ENCODE peak calls at places on chromosome 10, in six cellular contexts. One of them, this sample, is unnamed.

GRCh38 chr10:13049774-13050420 is 48.4 kb upstream of the CCDC3 start:
- DNase-seq in AG04450: no peak
- DNase-seq in upper lobe of right lung: no peak
- DNase-seq in endodermal cell: peak
- DNase-seq in IMR-90: no peak
- DNase-seq in fibroblast of lung: no peak
- DNase-seq in this sample: no peak

GRCh38 chr10:52314822-52315552 is 906 bp downstream of the DKK1 start:
- DNase-seq in IMR-90: peak
- DNase-seq in AG04450: no peak
- DNase-seq in fibroblast of lung: peak
- DNase-seq in endodermal cell: no peak
- DNase-seq in upper lobe of right lung: peak
- DNase-seq in this sample: peak

GRCh38 chr10:15245530-15245929 is 77.0 kb upstream of the NMT2 start:
- DNase-seq in fibroblast of lung: no peak
- DNase-seq in endodermal cell: peak
- DNase-seq in upper lobe of right lung: no peak
- DNase-seq in AG04450: no peak
- DNase-seq in IMR-90: no peak
- DNase-seq in this sample: no peak

GRCh38 chr10:28169525-28169924 is 133.3 kb downstream of the MPP7 start:
- DNase-seq in AG04450: no peak
- DNase-seq in upper lobe of right lung: no peak
- DNase-seq in endodermal cell: no peak
- DNase-seq in IMR-90: no peak
- DNase-seq in fibroblast of lung: no peak
- DNase-seq in this sample: no peak

GRCh38 chr10:48473704-48474103 is 131.2 kb downstream of the ARHGAP22 start:
- DNase-seq in AG04450: no peak
- DNase-seq in endodermal cell: peak
- DNase-seq in upper lobe of right lung: no peak
- DNase-seq in fibroblast of lung: no peak
- DNase-seq in IMR-90: no peak
- DNase-seq in this sample: no peak

GRCh38 chr10:131211556-131211955 is 100.0 kb downstream of the TCERG1L start:
- DNase-seq in AG04450: no peak
- DNase-seq in upper lobe of right lung: peak
- DNase-seq in fibroblast of lung: no peak
- DNase-seq in IMR-90: no peak
- DNase-seq in endodermal cell: no peak
- DNase-seq in this sample: no peak

GRCh38 chr10:113524539-113525490 is 28.0 kb upstream of the HABP2 start:
- DNase-seq in IMR-90: no peak
- DNase-seq in upper lobe of right lung: no peak
- DNase-seq in AG04450: no peak
- DNase-seq in fibroblast of lung: no peak
- DNase-seq in endodermal cell: peak
- DNase-seq in this sample: no peak

GRCh38 chr10:59655309-59655708 is 54.3 kb downstream of the SLC16A9 start:
- DNase-seq in AG04450: no peak
- DNase-seq in upper lobe of right lung: no peak
- DNase-seq in IMR-90: no peak
- DNase-seq in fibroblast of lung: no peak
- DNase-seq in endodermal cell: no peak
- DNase-seq in this sample: no peak

GRCh38 chr10:24344279-24344678 is 135.3 kb downstream of the KIAA1217 start:
- DNase-seq in endodermal cell: no peak
- DNase-seq in fibroblast of lung: peak
- DNase-seq in IMR-90: peak
- DNase-seq in AG04450: peak
- DNase-seq in upper lobe of right lung: no peak
- DNase-seq in this sample: no peak

GRCh38 chr10:101292194-101293006 is 61.6 kb upstream of the BTRC start:
- DNase-seq in fibroblast of lung: no peak
- DNase-seq in AG04450: no peak
- DNase-seq in endodermal cell: peak
- DNase-seq in IMR-90: no peak
- DNase-seq in upper lobe of right lung: no peak
- DNase-seq in this sample: no peak

GRCh38 chr10:23095966-23096813 is 811 bp downstream of the MSRB2 start:
- DNase-seq in endodermal cell: peak
- DNase-seq in AG04450: no peak
- DNase-seq in IMR-90: peak
- DNase-seq in upper lobe of right lung: peak
- DNase-seq in fibroblast of lung: peak
- DNase-seq in this sample: peak

GRCh38 chr10:110840225-110840922 is 31.4 kb upstream of the PDCD4 start:
- DNase-seq in endodermal cell: no peak
- DNase-seq in IMR-90: no peak
- DNase-seq in AG04450: no peak
- DNase-seq in upper lobe of right lung: peak
- DNase-seq in fibroblast of lung: no peak
- DNase-seq in this sample: peak

GRCh38 chr10:70347321-70347720 is 35.1 kb downstream of the LRRC20 start:
- DNase-seq in endodermal cell: no peak
- DNase-seq in IMR-90: no peak
- DNase-seq in AG04450: no peak
- DNase-seq in upper lobe of right lung: no peak
- DNase-seq in fibroblast of lung: no peak
- DNase-seq in this sample: no peak

GRCh38 chr10:61899997-61900828 is 1.3 kb upstream of the ARID5B start:
- DNase-seq in endodermal cell: peak
- DNase-seq in upper lobe of right lung: peak
- DNase-seq in AG04450: no peak
- DNase-seq in IMR-90: peak
- DNase-seq in fibroblast of lung: peak
- DNase-seq in this sample: peak

GRCh38 chr10:48343871-48344598 is 37.6 kb downstream of the MAPK8 start:
- DNase-seq in upper lobe of right lung: no peak
- DNase-seq in endodermal cell: no peak
- DNase-seq in IMR-90: no peak
- DNase-seq in AG04450: no peak
- DNase-seq in fibroblast of lung: no peak
- DNase-seq in this sample: no peak

GRCh38 chr10:120990831-120991230 is 139.7 kb downstream of the WDR11 start:
- DNase-seq in IMR-90: no peak
- DNase-seq in fibroblast of lung: no peak
- DNase-seq in upper lobe of right lung: no peak
- DNase-seq in endodermal cell: no peak
- DNase-seq in AG04450: no peak
- DNase-seq in this sample: no peak

GRCh38 chr10:49781247-49781646 is 19.1 kb upstream of the OGDHL start:
- DNase-seq in IMR-90: peak
- DNase-seq in upper lobe of right lung: no peak
- DNase-seq in fibroblast of lung: peak
- DNase-seq in AG04450: no peak
- DNase-seq in endodermal cell: no peak
- DNase-seq in this sample: no peak

GRCh38 chr10:61779950-61780659 is 117.4 kb downstream of the CABCOCO1 start:
- DNase-seq in IMR-90: peak
- DNase-seq in fibroblast of lung: peak
- DNase-seq in AG04450: no peak
- DNase-seq in upper lobe of right lung: no peak
- DNase-seq in endodermal cell: no peak
- DNase-seq in this sample: peak

GRCh38 chr10:30437039-30437781 is 3.2 kb downstream of the MAP3K8 start:
- DNase-seq in upper lobe of right lung: no peak
- DNase-seq in fibroblast of lung: peak
- DNase-seq in IMR-90: peak
- DNase-seq in AG04450: no peak
- DNase-seq in endodermal cell: no peak
- DNase-seq in this sample: no peak

GRCh38 chr10:110774069-110775021 is 97.4 kb upstream of the PDCD4 start:
- DNase-seq in endodermal cell: no peak
- DNase-seq in IMR-90: peak
- DNase-seq in AG04450: no peak
- DNase-seq in upper lobe of right lung: no peak
- DNase-seq in fibroblast of lung: peak
- DNase-seq in this sample: no peak

GRCh38 chr10:113051456-113051855 is 101.4 kb downstream of the TCF7L2 start:
- DNase-seq in IMR-90: peak
- DNase-seq in endodermal cell: no peak
- DNase-seq in fibroblast of lung: no peak
- DNase-seq in upper lobe of right lung: no peak
- DNase-seq in AG04450: no peak
- DNase-seq in this sample: no peak

GRCh38 chr10:105358911-105359310 is 717.8 kb downstream of the SORCS3 start:
- DNase-seq in AG04450: no peak
- DNase-seq in endodermal cell: no peak
- DNase-seq in fibroblast of lung: no peak
- DNase-seq in IMR-90: no peak
- DNase-seq in upper lobe of right lung: no peak
- DNase-seq in this sample: no peak

GRCh38 chr10:22712959-22713852 is 1.2 kb downstream of the PIP4K2A start:
- DNase-seq in endodermal cell: peak
- DNase-seq in fibroblast of lung: peak
- DNase-seq in AG04450: no peak
- DNase-seq in upper lobe of right lung: peak
- DNase-seq in IMR-90: peak
- DNase-seq in this sample: peak

GRCh38 chr10:101096378-101096777 is 34.6 kb downstream of the KAZALD1 start:
- DNase-seq in fibroblast of lung: no peak
- DNase-seq in upper lobe of right lung: no peak
- DNase-seq in IMR-90: no peak
- DNase-seq in endodermal cell: peak
- DNase-seq in AG04450: no peak
- DNase-seq in this sample: no peak

GRCh38 chr10:92062273-92062672 is 138.7 kb downstream of the BTAF1 start:
- DNase-seq in fibroblast of lung: no peak
- DNase-seq in AG04450: no peak
- DNase-seq in IMR-90: no peak
- DNase-seq in endodermal cell: no peak
- DNase-seq in upper lobe of right lung: no peak
- DNase-seq in this sample: no peak

GRCh38 chr10:3451516-3452185 is 279.1 kb upstream of the PITRM1 start:
- DNase-seq in upper lobe of right lung: no peak
- DNase-seq in endodermal cell: peak
- DNase-seq in IMR-90: no peak
- DNase-seq in AG04450: no peak
- DNase-seq in fibroblast of lung: no peak
- DNase-seq in this sample: no peak

GRCh38 chr10:3452683-3453388 is 280.3 kb upstream of the PITRM1 start:
- DNase-seq in endodermal cell: no peak
- DNase-seq in upper lobe of right lung: no peak
- DNase-seq in AG04450: peak
- DNase-seq in IMR-90: peak
- DNase-seq in fibroblast of lung: peak
- DNase-seq in this sample: no peak

GRCh38 chr10:3455385-3456334 is 283.1 kb upstream of the PITRM1 start:
- DNase-seq in endodermal cell: peak
- DNase-seq in fibroblast of lung: no peak
- DNase-seq in upper lobe of right lung: no peak
- DNase-seq in AG04450: no peak
- DNase-seq in IMR-90: peak
- DNase-seq in this sample: no peak

GRCh38 chr10:3452234-3452633 is 279.7 kb upstream of the PITRM1 start:
- DNase-seq in endodermal cell: peak
- DNase-seq in IMR-90: peak
- DNase-seq in AG04450: peak
- DNase-seq in upper lobe of right lung: no peak
- DNase-seq in fibroblast of lung: peak
- DNase-seq in this sample: no peak
- H3K27ac ChIP-seq in endodermal cell: no peak
- H3K27ac ChIP-seq in IMR-90: peak
- H3K27ac ChIP-seq in AG04450: peak
- H3K27ac ChIP-seq in upper lobe of right lung: peak
- H3K27ac ChIP-seq in fibroblast of lung: peak
- H3K27ac ChIP-seq in this sample: peak

DNA sequence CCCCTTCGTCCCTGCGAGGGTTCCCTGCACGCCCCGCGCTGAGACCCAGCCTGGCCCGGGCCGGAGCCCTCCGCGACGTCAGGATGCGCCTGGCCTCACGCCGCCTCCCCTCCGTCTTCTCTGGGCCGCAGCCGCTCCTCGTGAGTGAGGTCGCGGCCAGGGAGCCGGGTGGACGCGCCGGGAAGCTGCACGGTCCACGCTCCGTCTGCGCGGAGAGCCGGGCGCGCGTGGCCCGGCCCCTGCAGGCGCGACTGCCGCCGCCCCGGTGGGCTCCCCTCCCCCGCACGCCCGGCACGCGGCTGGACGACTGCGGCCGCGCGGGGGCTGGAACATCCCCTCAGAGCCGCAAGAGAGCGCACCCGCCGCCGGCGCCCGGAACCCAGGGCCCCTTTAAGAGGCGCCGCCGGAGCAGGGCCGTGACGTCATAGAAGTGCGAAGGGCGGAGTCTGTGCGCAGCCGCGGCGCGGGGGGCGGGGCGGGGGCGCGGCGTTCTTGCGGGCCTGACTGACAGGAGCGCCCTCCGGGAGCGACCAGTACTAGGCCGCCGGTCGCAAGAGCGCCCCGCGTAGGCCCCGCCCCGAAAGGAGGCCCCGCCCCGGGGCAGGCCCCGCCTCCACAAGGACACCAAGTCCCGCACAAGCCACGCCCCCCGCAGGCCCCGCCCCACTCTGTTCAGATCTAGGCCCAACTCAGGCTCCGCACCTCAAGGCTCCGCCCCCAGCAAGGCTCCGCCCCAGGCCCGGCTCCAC is 449 bp upstream of the INPP5A start:
- DNase-seq in upper lobe of right lung: peak
- DNase-seq in IMR-90: peak
- DNase-seq in endodermal cell: peak
- DNase-seq in AG04450: peak
- DNase-seq in fibroblast of lung: peak
- DNase-seq in this sample: peak
- TF ChIP-seq CTCF in upper lobe of right lung: peak
- TF ChIP-seq CTCF in IMR-90: peak
- TF ChIP-seq CTCF in endodermal cell: peak
- TF ChIP-seq CTCF in AG04450: peak
- TF ChIP-seq CTCF in fibroblast of lung: no peak
- TF ChIP-seq CTCF in this sample: no peak

GRCh38 chr10:115093776-115094361 is 704 bp downstream of the ATRNL1 start:
- DNase-seq in IMR-90: no peak
- DNase-seq in AG04450: no peak
- DNase-seq in upper lobe of right lung: peak
- DNase-seq in endodermal cell: no peak
- DNase-seq in fibroblast of lung: peak
- DNase-seq in this sample: peak
- H3K27ac ChIP-seq in IMR-90: no peak
- H3K27ac ChIP-seq in AG04450: no peak
- H3K27ac ChIP-seq in upper lobe of right lung: no peak
- H3K27ac ChIP-seq in endodermal cell: no peak
- H3K27ac ChIP-seq in fibroblast of lung: no peak
- H3K27ac ChIP-seq in this sample: peak

GRCh38 chr10:99466632-99467031 is 36.2 kb upstream of the GOT1 start:
- DNase-seq in upper lobe of right lung: no peak
- DNase-seq in fibroblast of lung: peak
- DNase-seq in AG04450: no peak
- DNase-seq in endodermal cell: no peak
- DNase-seq in IMR-90: peak
- DNase-seq in this sample: peak
- TF ChIP-seq CTCF in upper lobe of right lung: no peak
- TF ChIP-seq CTCF in fibroblast of lung: no peak
- TF ChIP-seq CTCF in AG04450: no peak
- TF ChIP-seq CTCF in endodermal cell: no peak
- TF ChIP-seq CTCF in IMR-90: no peak
- TF ChIP-seq CTCF in this sample: no peak

GRCh38 chr10:116554628-116555027 is 8.9 kb downstream of the PNLIP start:
- DNase-seq in AG04450: no peak
- DNase-seq in IMR-90: no peak
- DNase-seq in fibroblast of lung: no peak
- DNase-seq in upper lobe of right lung: no peak
- DNase-seq in endodermal cell: no peak
- DNase-seq in this sample: no peak
- H3K27ac ChIP-seq in AG04450: no peak
- H3K27ac ChIP-seq in IMR-90: no peak
- H3K27ac ChIP-seq in fibroblast of lung: no peak
- H3K27ac ChIP-seq in upper lobe of right lung: no peak
- H3K27ac ChIP-seq in endodermal cell: no peak
- H3K27ac ChIP-seq in this sample: no peak